ENCODE peak calls at places on chromosomes 16 and 17, in eight cellular contexts. F is foreskin fibroblast, T is non-pigmented ciliary epithelial cell, R is endothelial cell, G is astrocyte of the spinal cord, Y is memory B cell, Z is globus pallidus, L is NCI-H460. X is an unnamed sample.
A peak's percentile ranks its signal among the peaks of the same experiment; 100 is the strongest.

GRCh38 chr16:47599512-47599911 is 138.4 kb downstream of the PHKB start:
- DNase-seq in F (no peak), T (no peak), R (no peak), G (no peak), Y (no peak), Z (no peak), L (no peak), X (no peak)

GRCh38 chr16:1906846-1907165 is 11.4 kb downstream of the HS3ST6 start:
- DNase-seq in F (no peak), T (no peak), R (no peak), G (no peak), Y (peak; percentile 9), Z (no peak), L (no peak), X (no peak)

GRCh38 chr16:12901597-12902436 is at the start of gene SHISA9:
- DNase-seq in F (peak; percentile 38), T (no peak), R (peak; percentile 34), G (no peak), Y (no peak), Z (no peak), L (no peak), X (no peak)

GRCh38 chr16:86517652-86518258 is 7.4 kb downstream of the FOXF1 start:
- DNase-seq in F (peak; percentile 50), T (no peak), R (peak; percentile 80), G (peak; percentile 68), Y (no peak), Z (peak; percentile 63), L (peak; percentile 67), X (no peak)

GRCh38 chr16:81937305-81938038 is 73.8 kb downstream of the SDR42E1 start:
- DNase-seq in F (no peak), T (no peak), R (no peak), G (no peak), Y (no peak), Z (no peak), L (no peak), X (no peak)

GRCh38 chr17:75194879-75195278 is 10.6 kb upstream of the NUP85 start:
- DNase-seq in F (no peak), T (no peak), R (no peak), G (peak; percentile 14), Y (no peak), Z (no peak), L (no peak), X (no peak)

GRCh38 chr17:68766640-68767039 is 165.5 kb upstream of the FAM20A start:
- DNase-seq in F (no peak), T (no peak), R (no peak), G (no peak), Y (no peak), Z (no peak), L (no peak), X (no peak)

GRCh38 chr16:53744449-53744848 is 40.5 kb downstream of the FTO start:
- DNase-seq in F (no peak), T (no peak), R (no peak), G (no peak), Y (no peak), Z (no peak), L (no peak), X (no peak)

GRCh38 chr17:73401911-73402310 is 90.1 kb upstream of the CDC42EP4 start:
- DNase-seq in F (peak; percentile 4), T (no peak), R (peak; percentile 80), G (peak; percentile 37), Y (no peak), Z (peak; percentile 11), L (no peak), X (no peak)

GRCh38 chr16:23504453-23505179 is 5.7 kb downstream of the GGA2 start:
- DNase-seq in F (peak; percentile 87), T (peak; percentile 80), R (no peak), G (peak; percentile 96), Y (peak; percentile 41), Z (no peak), L (peak; percentile 83), X (peak; percentile 96)

GRCh38 chr16:67936876-67937605 is 391 bp upstream of the PSMB10 start:
- DNase-seq in F (peak; percentile 45), T (peak; percentile 22), R (no peak), G (no peak), Y (no peak), Z (no peak), L (peak; percentile 40), X (no peak)

GRCh38 chr16:12496181-12496580 is 307.5 kb downstream of the CPPED1 start:
- DNase-seq in F (no peak), T (no peak), R (no peak), G (no peak), Y (no peak), Z (no peak), L (no peak), X (no peak)

GRCh38 chr16:58638148-58639036 is 8.8 kb upstream of the CNOT1 start:
- DNase-seq in F (peak; percentile 85), T (no peak), R (peak; percentile 12), G (peak; percentile 81), Y (no peak), Z (no peak), L (no peak), X (peak; percentile 77)

GRCh38 chr16:522320-523096 is 5.0 kb upstream of the CAPN15 start:
- DNase-seq in F (no peak), T (no peak), R (no peak), G (no peak), Y (no peak), Z (no peak), L (no peak), X (no peak)

GRCh38 chr17:4341616-4341977 is 24.9 kb downstream of the UBE2G1 start:
- DNase-seq in F (no peak), T (no peak), R (no peak), G (no peak), Y (no peak), Z (no peak), L (no peak), X (no peak)

GRCh38 chr16:20056436-20056835 is 17.3 kb downstream of the GPR139 start:
- DNase-seq in F (no peak), T (no peak), R (no peak), G (no peak), Y (no peak), Z (no peak), L (no peak), X (no peak)

GRCh38 chr16:11395008-11395948 is 50.0 kb downstream of the RMI2 start:
- DNase-seq in F (no peak), T (no peak), R (no peak), G (no peak), Y (no peak), Z (no peak), L (no peak), X (no peak)

GRCh38 chr16:89331371-89332109 is 114.0 kb downstream of the ZNF778 start:
- DNase-seq in F (no peak), T (no peak), R (no peak), G (no peak), Y (no peak), Z (no peak), L (no peak), X (no peak)

GRCh38 chr17:53543363-53543927 is 279.3 kb upstream of the KIF2B start:
- DNase-seq in F (no peak), T (no peak), R (no peak), G (no peak), Y (no peak), Z (no peak), L (no peak), X (no peak)

GRCh38 chr17:19397556-19398041 is 10.6 kb upstream of the MFAP4 start:
- DNase-seq in F (no peak), T (no peak), R (no peak), G (no peak), Y (no peak), Z (no peak), L (no peak), X (no peak)

GRCh38 chr16:69171325-69172095 is 15.5 kb upstream of the SNTB2 start:
- DNase-seq in F (peak; percentile 21), T (no peak), R (no peak), G (no peak), Y (no peak), Z (peak; percentile 27), L (no peak), X (no peak)

GRCh38 chr17:58335779-58336455 is 7.3 kb upstream of the TSPOAP1 start:
- DNase-seq in F (no peak), T (no peak), R (no peak), G (no peak), Y (no peak), Z (no peak), L (no peak), X (no peak)

GRCh38 chr16:10871157-10871991 is 5.6 kb upstream of the CIITA start:
- DNase-seq in F (peak; percentile 96), T (peak; percentile 76), R (no peak), G (peak; percentile 90), Y (no peak), Z (no peak), L (no peak), X (peak; percentile 95)

GRCh38 chr16:62068747-62069146 is 32.5 kb upstream of the CDH8 start:
- DNase-seq in F (no peak), T (no peak), R (no peak), G (no peak), Y (no peak), Z (no peak), L (no peak), X (no peak)

GRCh38 chr17:65093930-65094329 is 37.4 kb upstream of the GNA13 start:
- DNase-seq in F (no peak), T (no peak), R (no peak), G (no peak), Y (no peak), Z (no peak), L (no peak), X (no peak)

GRCh38 chr16:74623214-74623842 is 16.4 kb upstream of the GLG1 start:
- DNase-seq in F (no peak), T (no peak), R (no peak), G (peak; percentile 67), Y (no peak), Z (peak; percentile 59), L (peak; percentile 55), X (no peak)

GRCh38 chr16:57525761-57526160 is 10.6 kb downstream of the CCDC102A start:
- DNase-seq in F (no peak), T (no peak), R (no peak), G (no peak), Y (no peak), Z (no peak), L (no peak), X (no peak)

GRCh38 chr17:1953866-1954265 is 71.3 kb downstream of the RTN4RL1 start:
- DNase-seq in F (no peak), T (no peak), R (no peak), G (no peak), Y (no peak), Z (no peak), L (no peak), X (no peak)

GRCh38 chr17:77364941-77365583 is 224.3 kb downstream of the SEC14L1 start:
- DNase-seq in F (no peak), T (no peak), R (no peak), G (no peak), Y (no peak), Z (no peak), L (no peak), X (no peak)

GRCh38 chr17:68782829-68783228 is 172.4 kb downstream of the ABCA8 start:
- DNase-seq in F (peak; percentile 80), T (no peak), R (no peak), G (no peak), Y (no peak), Z (no peak), L (no peak), X (no peak)

GRCh38 chr16:10266809-10267208 is 84.6 kb upstream of the GRIN2A start:
- DNase-seq in F (no peak), T (no peak), R (no peak), G (no peak), Y (no peak), Z (no peak), L (no peak), X (no peak)

GRCh38 chr16:62363451-62363850 is 327.2 kb upstream of the CDH8 start:
- DNase-seq in F (no peak), T (no peak), R (no peak), G (no peak), Y (no peak), Z (peak; percentile 34), L (no peak), X (no peak)

GRCh38 chr16:997440-998051 is 16.0 kb downstream of the SOX8 start:
- DNase-seq in F (no peak), T (no peak), R (peak; percentile 74), G (peak; percentile 44), Y (no peak), Z (no peak), L (no peak), X (no peak)

GRCh38 chr16:55576369-55576768 is 9.9 kb downstream of the CAPNS2 start:
- DNase-seq in F (no peak), T (no peak), R (no peak), G (no peak), Y (no peak), Z (no peak), L (no peak), X (no peak)

X was measured in HS-5.